ENCODE peak calls at places on chromosome 17, in four cellular contexts. G is foreskin fibroblast, Z is gastrocnemius medialis, J is PC-3. C is an unnamed sample.

GRCh38 chr17:59963738-59964454 is 644 bp downstream of the RNFT1 start:
- DNase-seq in G (peak), J (peak), Z (peak), C (no peak)

GRCh38 chr17:45425125-45425983 is 7.3 kb downstream of the ARHGAP27 start:
- DNase-seq in Z (no peak), J (peak), G (peak), C (peak)

GRCh38 chr17:7363311-7363710 is 8.4 kb downstream of the TMEM95 start:
- DNase-seq in G (no peak), Z (no peak), J (peak), C (no peak)

GRCh38 chr17:4485676-4486646 is 12.7 kb upstream of the SPNS2 start:
- DNase-seq in J (no peak), Z (no peak), G (no peak), C (no peak)

GRCh38 chr17:1123397-1124237 is 56.2 kb downstream of the ABR start:
- DNase-seq in G (no peak), J (no peak), Z (no peak), C (no peak)

GRCh38 chr17:76925333-76925935 is 57.2 kb downstream of the MGAT5B start:
- DNase-seq in J (no peak), G (no peak), Z (no peak), C (no peak)

GRCh38 chr17:7830616-7831015 is 3.4 kb upstream of the KDM6B start:
- DNase-seq in G (no peak), Z (no peak), J (no peak), C (no peak)

GRCh38 chr17:17346428-17347233 is 43.5 kb downstream of the NT5M start:
- DNase-seq in J (no peak), G (no peak), Z (no peak), C (no peak)

GRCh38 chr17:61489719-61490490 is 37.7 kb downstream of the TBX4 start:
- DNase-seq in G (no peak), Z (no peak), J (no peak), C (no peak)

GRCh38 chr17:66791337-66791736 is 43.6 kb upstream of the CACNG5 start:
- DNase-seq in J (no peak), Z (peak), G (no peak), C (no peak)

GRCh38 chr17:1626333-1626732 is 2.3 kb downstream of the SLC43A2 start:
- DNase-seq in G (no peak), J (no peak), Z (no peak), C (no peak)

GRCh38 chr17:46768540-46768870 is 50.0 kb downstream of the WNT3 start:
- DNase-seq in Z (no peak), G (no peak), J (no peak), C (no peak)

GRCh38 chr17:55500103-55500502 is 11.1 kb downstream of the SMIM36 start:
- DNase-seq in Z (no peak), G (no peak), J (no peak), C (no peak)

GRCh38 chr17:4310349-4311060 is 46.7 kb upstream of the ANKFY1 start:
- DNase-seq in Z (no peak), J (no peak), G (peak), C (no peak)

GRCh38 chr17:19719365-19720209 is 3.2 kb upstream of the SLC47A2 start:
- DNase-seq in G (no peak), J (peak), Z (no peak), C (no peak)

GRCh38 chr17:44451016-44451415 is 52.2 kb downstream of the GPATCH8 start:
- DNase-seq in Z (no peak), G (no peak), J (no peak), C (no peak)

GRCh38 chr17:807146-808002 is 25.2 kb downstream of the MRM3 start:
- DNase-seq in G (no peak), Z (no peak), J (no peak), C (no peak)

GRCh38 chr17:48121921-48122650 is 14.5 kb downstream of the SNX11 start:
- DNase-seq in J (no peak), G (no peak), Z (no peak), C (no peak)

GRCh38 chr17:16456770-16457316 is 35.1 kb downstream of the LRRC75A start:
- DNase-seq in G (no peak), J (no peak), Z (no peak), C (no peak)

GRCh38 chr17:29930399-29931010 is 477 bp upstream of the SSH2 start:
- DNase-seq in G (no peak), Z (no peak), J (no peak), C (no peak)

GRCh38 chr17:7841622-7842379 is 7.8 kb downstream of the KDM6B start:
- DNase-seq in Z (peak), G (peak), J (peak), C (no peak)

GRCh38 chr17:78128616-78129384 is at the start of gene TMC6:
- DNase-seq in J (peak), G (no peak), Z (no peak), C (no peak)

GRCh38 chr17:71900830-71901229 is 220.0 kb upstream of the SOX9 start:
- DNase-seq in G (no peak), Z (no peak), J (peak), C (no peak)

GRCh38 chr17:80477647-80478478 is 1.5 kb upstream of the NPTX1 start:
- DNase-seq in Z (peak), J (no peak), G (peak), C (no peak)

GRCh38 chr17:81002409-81003361 is 11.0 kb downstream of the CHMP6 start:
- DNase-seq in G (peak), J (peak), Z (no peak), C (no peak)

GRCh38 chr17:14784997-14785696 is 480.0 kb downstream of the PMP22 start:
- DNase-seq in G (no peak), J (peak), Z (no peak), C (no peak)

GRCh38 chr17:78498848-78499247 is 78.3 kb downstream of the DNAH17 start:
- DNase-seq in G (no peak), J (no peak), Z (no peak), C (no peak)

GRCh38 chr17:8994319-8994718 is 27.0 kb upstream of the NTN1 start:
- DNase-seq in J (peak), G (peak), Z (no peak), C (no peak)

GRCh38 chr17:39974433-39974832 is 6.2 kb upstream of the PSMD3 start:
- DNase-seq in J (no peak), G (no peak), Z (no peak), C (no peak)

GRCh38 chr17:80786470-80786869 is 205.2 kb upstream of the CHMP6 start:
- DNase-seq in Z (peak), G (no peak), J (no peak), C (no peak)

GRCh38 chr17:33506889-33507650 is 214.0 kb upstream of the ASIC2 start:
- DNase-seq in J (no peak), Z (no peak), G (no peak), C (no peak)

GRCh38 chr17:82912571-82913089 is 72.8 kb upstream of the ZNF750 start:
- DNase-seq in J (no peak), Z (peak), G (no peak), C (no peak)

GRCh38 chr17:82892869-82893565 is 53.2 kb upstream of the ZNF750 start:
- DNase-seq in G (no peak), Z (peak), J (no peak), C (no peak)

GRCh38 chr17:79135628-79136405 is 61.2 kb downstream of the ENGASE start:
- DNase-seq in Z (no peak), J (no peak), G (no peak), C (no peak)

GRCh38 chr17:74521701-74522201 is 9.5 kb downstream of the CD300LB start:
- DNase-seq in J (no peak), Z (no peak), G (no peak), C (no peak)

GRCh38 chr17:77657821-77658220 is 300.7 kb upstream of the TNRC6C start:
- DNase-seq in J (no peak), G (no peak), Z (no peak), C (no peak)

GRCh38 chr17:51853857-51854256 is 304.7 kb downstream of the CA10 start:
- DNase-seq in Z (no peak), G (no peak), J (peak), C (no peak)

DNA sequence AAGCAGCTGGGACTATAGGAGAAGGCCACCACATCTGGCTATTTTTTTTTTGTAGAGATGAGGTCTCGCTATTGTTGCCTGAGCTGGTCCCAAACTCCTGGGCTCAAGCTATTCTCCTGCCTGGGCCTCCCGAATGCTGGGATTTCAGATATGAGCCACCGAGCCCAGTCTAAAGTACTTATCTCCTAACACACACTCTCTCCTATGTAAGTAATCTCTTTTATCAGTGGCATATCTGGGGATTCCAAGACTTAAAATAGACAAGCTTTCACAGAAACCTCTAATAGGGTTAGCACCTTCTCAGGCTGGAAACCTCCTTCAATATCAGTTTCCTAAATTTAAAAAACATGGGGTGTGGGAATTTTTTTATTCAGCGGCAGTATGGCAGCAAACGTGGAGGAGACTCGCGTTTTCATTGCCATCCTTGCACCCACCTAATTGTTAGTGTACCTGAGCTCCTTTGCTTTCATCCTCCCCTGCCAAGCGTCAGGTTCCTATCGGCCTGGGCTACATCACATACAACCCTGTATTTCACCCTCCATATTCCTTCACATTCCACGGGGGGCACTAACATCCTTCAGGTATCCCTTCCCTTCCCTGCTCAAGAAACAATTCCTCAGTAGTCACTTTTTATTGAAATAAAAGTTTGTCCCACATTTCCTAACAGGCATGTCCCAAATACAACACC is 1.1 kb downstream of the EZH1 start:
- DNase-seq in G (no peak), Z (no peak), J (no peak), C (no peak)
- TF ChIP-seq CTCF in G (peak), Z (no peak), J (peak), C (no peak)

GRCh38 chr17:50781167-50781566 is 13.8 kb upstream of the ANKRD40CL start:
- DNase-seq in J (no peak), Z (no peak), G (no peak), C (no peak)
- H3K4me3 ChIP-seq in J (no peak), Z (peak), G (peak), C (peak)

GRCh38 chr17:27858621-27859305 is 34.4 kb downstream of the LYRM9 start:
- DNase-seq in G (no peak), Z (no peak), J (no peak), C (no peak)
- TF ChIP-seq CTCF in G (no peak), Z (no peak), J (no peak), C (no peak)

GRCh38 chr17:21287703-21288449 is 3.4 kb downstream of the MAP2K3 start:
- DNase-seq in J (peak), Z (peak), G (peak), C (peak)
- H3K4me3 ChIP-seq in J (peak), Z (peak), G (peak), C (peak)

GRCh38 chr17:11986179-11986938 is 10.9 kb downstream of the ZNF18 start:
- DNase-seq in Z (peak), G (no peak), J (no peak), C (no peak)

GRCh38 chr17:11981862-11982261 is 15.4 kb downstream of the ZNF18 start:
- DNase-seq in G (no peak), Z (no peak), J (no peak), C (no peak)

GRCh38 chr17:11979795-11980194 is 17.5 kb downstream of the ZNF18 start:
- DNase-seq in Z (no peak), J (no peak), G (no peak), C (no peak)

GRCh38 chr17:11980813-11981212 is 16.5 kb downstream of the ZNF18 start:
- DNase-seq in G (no peak), Z (no peak), J (peak), C (no peak)
- TF ChIP-seq CTCF in G (no peak), Z (no peak), J (peak), C (peak)

GRCh38 chr17:3022197-3022596 is 41.2 kb downstream of the OR1D5 start:
- DNase-seq in J (no peak), Z (no peak), G (no peak), C (no peak)

GRCh38 chr17:3024346-3024745 is 39.1 kb downstream of the OR1D5 start:
- DNase-seq in J (no peak), Z (no peak), G (no peak), C (no peak)

GRCh38 chr17:3017936-3018335 is 45.5 kb downstream of the OR1D5 start:
- DNase-seq in Z (no peak), J (no peak), G (no peak), C (no peak)

GRCh38 chr17:3019761-3020160 is 43.6 kb downstream of the OR1D5 start:
- DNase-seq in J (no peak), Z (no peak), G (no peak), C (no peak)

GRCh38 chr17:3020381-3020780 is 43.0 kb downstream of the OR1D5 start:
- DNase-seq in J (no peak), G (no peak), Z (no peak), C (no peak)
- H3K4me3 ChIP-seq in J (no peak), G (no peak), Z (no peak), C (no peak)